ENCODE peak calls at places on chromosomes 12 and 14, in eight cellular contexts. One of them, this sample, is unnamed.

GRCh38 chr14:50064993-50065392 is 51.4 kb downstream of the VCPKMT start:
- DNase-seq in left ventricle myocardium inferior: no peak
- DNase-seq in adrenal gland: peak; percentile 42
- DNase-seq in stomach: peak; percentile 45
- DNase-seq in fibroblast of lung: peak; percentile 52
- DNase-seq in CD8-positive, alpha-beta memory T cell: peak; percentile 80
- DNase-seq in neural progenitor cell: no peak
- DNase-seq in heart left ventricle: no peak
- DNase-seq in this sample: no peak

GRCh38 chr12:15796493-15797141 is 7.4 kb upstream of the EPS8 start:
- DNase-seq in left ventricle myocardium inferior: no peak
- DNase-seq in adrenal gland: no peak
- DNase-seq in stomach: no peak
- DNase-seq in fibroblast of lung: no peak
- DNase-seq in CD8-positive, alpha-beta memory T cell: no peak
- DNase-seq in neural progenitor cell: no peak
- DNase-seq in heart left ventricle: no peak
- DNase-seq in this sample: no peak

GRCh38 chr12:109578330-109578927 is 4.8 kb downstream of the MVK start:
- DNase-seq in left ventricle myocardium inferior: no peak
- DNase-seq in adrenal gland: no peak
- DNase-seq in stomach: no peak
- DNase-seq in fibroblast of lung: no peak
- DNase-seq in CD8-positive, alpha-beta memory T cell: no peak
- DNase-seq in neural progenitor cell: no peak
- DNase-seq in heart left ventricle: no peak
- DNase-seq in this sample: no peak

GRCh38 chr14:65993103-65993502 is 493.1 kb upstream of the CCDC196 start:
- DNase-seq in left ventricle myocardium inferior: no peak
- DNase-seq in adrenal gland: no peak
- DNase-seq in stomach: no peak
- DNase-seq in fibroblast of lung: no peak
- DNase-seq in CD8-positive, alpha-beta memory T cell: no peak
- DNase-seq in neural progenitor cell: no peak
- DNase-seq in heart left ventricle: no peak
- DNase-seq in this sample: no peak

GRCh38 chr12:15522574-15523187 is 200.4 kb downstream of the PTPRO start:
- DNase-seq in left ventricle myocardium inferior: no peak
- DNase-seq in adrenal gland: no peak
- DNase-seq in stomach: no peak
- DNase-seq in fibroblast of lung: peak; percentile 76
- DNase-seq in CD8-positive, alpha-beta memory T cell: no peak
- DNase-seq in neural progenitor cell: peak; percentile 55
- DNase-seq in heart left ventricle: no peak
- DNase-seq in this sample: no peak

GRCh38 chr14:35420036-35420811 is 15.7 kb upstream of the NFKBIA start:
- DNase-seq in left ventricle myocardium inferior: no peak
- DNase-seq in adrenal gland: no peak
- DNase-seq in stomach: no peak
- DNase-seq in fibroblast of lung: peak; percentile 68
- DNase-seq in CD8-positive, alpha-beta memory T cell: no peak
- DNase-seq in neural progenitor cell: no peak
- DNase-seq in heart left ventricle: no peak
- DNase-seq in this sample: no peak

GRCh38 chr14:69675877-69676416 is 64.6 kb downstream of the SUSD6 start:
- DNase-seq in left ventricle myocardium inferior: no peak
- DNase-seq in adrenal gland: no peak
- DNase-seq in stomach: no peak
- DNase-seq in fibroblast of lung: no peak
- DNase-seq in CD8-positive, alpha-beta memory T cell: no peak
- DNase-seq in neural progenitor cell: no peak
- DNase-seq in heart left ventricle: no peak
- DNase-seq in this sample: no peak

GRCh38 chr12:480831-481230 is 21.1 kb downstream of the B4GALNT3 start:
- DNase-seq in left ventricle myocardium inferior: no peak
- DNase-seq in adrenal gland: no peak
- DNase-seq in stomach: no peak
- DNase-seq in fibroblast of lung: peak; percentile 11
- DNase-seq in CD8-positive, alpha-beta memory T cell: no peak
- DNase-seq in neural progenitor cell: no peak
- DNase-seq in heart left ventricle: no peak
- DNase-seq in this sample: peak; percentile 89

GRCh38 chr12:46602474-46602873 is 223.3 kb downstream of the SLC38A4 start:
- DNase-seq in left ventricle myocardium inferior: no peak
- DNase-seq in adrenal gland: no peak
- DNase-seq in stomach: no peak
- DNase-seq in fibroblast of lung: no peak
- DNase-seq in CD8-positive, alpha-beta memory T cell: no peak
- DNase-seq in neural progenitor cell: no peak
- DNase-seq in heart left ventricle: no peak
- DNase-seq in this sample: no peak

GRCh38 chr14:70821916-70822705 is 12.8 kb upstream of the MAP3K9 start:
- DNase-seq in left ventricle myocardium inferior: peak; percentile 51
- DNase-seq in adrenal gland: peak; percentile 69
- DNase-seq in stomach: peak; percentile 56
- DNase-seq in fibroblast of lung: peak; percentile 28
- DNase-seq in CD8-positive, alpha-beta memory T cell: peak; percentile 68
- DNase-seq in neural progenitor cell: peak; percentile 84
- DNase-seq in heart left ventricle: peak; percentile 80
- DNase-seq in this sample: no peak

GRCh38 chr12:90013409-90013808 is 304.8 kb upstream of the ATP2B1 start:
- DNase-seq in left ventricle myocardium inferior: no peak
- DNase-seq in adrenal gland: no peak
- DNase-seq in stomach: no peak
- DNase-seq in fibroblast of lung: peak; percentile 32
- DNase-seq in CD8-positive, alpha-beta memory T cell: peak; percentile 47
- DNase-seq in neural progenitor cell: peak; percentile 38
- DNase-seq in heart left ventricle: no peak
- DNase-seq in this sample: no peak

GRCh38 chr14:63045234-63045611 is at the start of gene KCNH5:
- DNase-seq in left ventricle myocardium inferior: peak; percentile 16
- DNase-seq in adrenal gland: no peak
- DNase-seq in stomach: no peak
- DNase-seq in fibroblast of lung: peak; percentile 60
- DNase-seq in CD8-positive, alpha-beta memory T cell: no peak
- DNase-seq in neural progenitor cell: peak; percentile 96
- DNase-seq in heart left ventricle: peak; percentile 71
- DNase-seq in this sample: no peak

GRCh38 chr14:94853920-94854319 is 84.0 kb upstream of the GSC start:
- DNase-seq in left ventricle myocardium inferior: no peak
- DNase-seq in adrenal gland: no peak
- DNase-seq in stomach: no peak
- DNase-seq in fibroblast of lung: no peak
- DNase-seq in CD8-positive, alpha-beta memory T cell: no peak
- DNase-seq in neural progenitor cell: no peak
- DNase-seq in heart left ventricle: no peak
- DNase-seq in this sample: no peak

GRCh38 chr14:104110491-104111209 is 25.1 kb downstream of the ASPG start:
- DNase-seq in left ventricle myocardium inferior: peak; percentile 5
- DNase-seq in adrenal gland: no peak
- DNase-seq in stomach: peak; percentile 25
- DNase-seq in fibroblast of lung: no peak
- DNase-seq in CD8-positive, alpha-beta memory T cell: peak; percentile 29
- DNase-seq in neural progenitor cell: no peak
- DNase-seq in heart left ventricle: peak; percentile 46
- DNase-seq in this sample: no peak

GRCh38 chr12:80868576-80868975 is 69.2 kb downstream of the LIN7A start:
- DNase-seq in left ventricle myocardium inferior: no peak
- DNase-seq in adrenal gland: no peak
- DNase-seq in stomach: no peak
- DNase-seq in fibroblast of lung: no peak
- DNase-seq in CD8-positive, alpha-beta memory T cell: no peak
- DNase-seq in neural progenitor cell: no peak
- DNase-seq in heart left ventricle: no peak
- DNase-seq in this sample: no peak

GRCh38 chr12:130427381-130427887 is 89.7 kb downstream of the PIWIL1 start:
- DNase-seq in left ventricle myocardium inferior: no peak
- DNase-seq in adrenal gland: no peak
- DNase-seq in stomach: no peak
- DNase-seq in fibroblast of lung: no peak
- DNase-seq in CD8-positive, alpha-beta memory T cell: no peak
- DNase-seq in neural progenitor cell: no peak
- DNase-seq in heart left ventricle: no peak
- DNase-seq in this sample: no peak

GRCh38 chr14:54329082-54329695 is 67.6 kb upstream of the CDKN3 start:
- DNase-seq in left ventricle myocardium inferior: peak; percentile 19
- DNase-seq in adrenal gland: peak; percentile 54
- DNase-seq in stomach: peak; percentile 33
- DNase-seq in fibroblast of lung: peak; percentile 81
- DNase-seq in CD8-positive, alpha-beta memory T cell: no peak
- DNase-seq in neural progenitor cell: peak; percentile 93
- DNase-seq in heart left ventricle: no peak
- DNase-seq in this sample: peak; percentile 68

DNA sequence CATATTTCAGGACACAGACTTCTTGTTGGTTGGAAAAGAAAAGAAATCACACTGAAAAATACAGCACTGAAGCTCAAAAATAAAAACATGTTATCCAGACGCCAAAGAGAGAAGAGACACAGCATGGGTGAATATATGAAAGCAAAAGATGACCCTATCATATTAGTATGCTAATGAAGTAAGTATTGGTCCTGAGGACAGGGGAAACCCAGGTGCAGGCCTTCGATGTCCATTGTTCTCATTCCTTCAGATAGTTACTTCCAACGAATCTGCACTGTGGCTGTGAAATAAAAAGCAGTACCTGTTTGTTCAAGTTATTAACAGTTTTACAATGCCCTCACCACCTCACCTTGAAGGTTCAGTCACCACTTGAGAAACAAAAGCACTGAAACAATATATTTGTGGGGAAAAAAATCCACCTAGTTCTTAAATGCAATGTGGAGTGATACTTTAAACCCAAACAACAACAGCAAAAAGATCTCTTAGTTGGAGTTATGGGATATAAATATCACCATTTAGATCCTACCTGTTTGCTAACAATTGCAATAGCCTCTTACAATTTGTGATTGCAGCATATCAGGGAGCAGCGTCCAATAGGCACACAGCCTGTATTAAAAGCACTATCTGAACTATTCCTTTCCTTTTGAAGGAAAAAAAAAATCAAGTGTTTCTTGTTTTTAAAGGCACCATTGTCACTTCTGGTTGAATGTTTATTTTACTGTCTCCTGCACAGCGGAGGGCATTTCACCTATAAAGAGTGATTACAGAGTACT is 188.1 kb downstream of the BCAT1 start:
- DNase-seq in left ventricle myocardium inferior: no peak
- DNase-seq in adrenal gland: no peak
- DNase-seq in stomach: no peak
- DNase-seq in fibroblast of lung: no peak
- DNase-seq in CD8-positive, alpha-beta memory T cell: no peak
- DNase-seq in neural progenitor cell: no peak
- DNase-seq in heart left ventricle: no peak
- DNase-seq in this sample: no peak
- H3K27ac ChIP-seq in left ventricle myocardium inferior: no peak overlapping the region
- H3K27ac ChIP-seq in adrenal gland: no peak overlapping the region
- H3K27ac ChIP-seq in stomach: no peak overlapping the region
- H3K27ac ChIP-seq in fibroblast of lung: no peak overlapping the region
- H3K27ac ChIP-seq in CD8-positive, alpha-beta memory T cell: no peak overlapping the region
- H3K27ac ChIP-seq in neural progenitor cell: no peak overlapping the region
- H3K27ac ChIP-seq in heart left ventricle: no peak overlapping the region
- H3K27ac ChIP-seq in this sample: no peak overlapping the region

DNA sequence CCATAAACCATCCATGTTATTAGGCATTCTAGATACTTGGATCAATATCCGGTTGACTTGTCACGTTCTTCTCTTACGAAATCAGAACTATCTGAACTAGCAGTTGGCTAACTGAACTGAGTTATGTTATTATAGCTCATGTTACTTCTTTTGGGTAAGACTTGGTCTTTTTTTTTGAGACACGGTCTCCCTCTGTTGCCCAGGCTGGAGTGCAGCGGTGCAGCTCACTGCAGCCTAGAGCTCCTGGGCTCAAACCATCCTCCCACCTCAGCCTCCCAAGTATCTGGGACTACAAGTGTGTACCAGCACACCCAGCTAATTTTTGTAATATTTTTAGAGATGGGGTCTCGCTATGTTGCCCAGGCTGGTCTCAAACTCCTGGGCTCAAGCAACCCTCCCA is 178.7 kb downstream of the PRKCH start:
- DNase-seq in left ventricle myocardium inferior: no peak
- DNase-seq in adrenal gland: no peak
- DNase-seq in stomach: no peak
- DNase-seq in fibroblast of lung: no peak
- DNase-seq in CD8-positive, alpha-beta memory T cell: no peak
- DNase-seq in neural progenitor cell: no peak
- DNase-seq in heart left ventricle: no peak
- DNase-seq in this sample: no peak
- H3K27ac ChIP-seq in left ventricle myocardium inferior: no peak overlapping the region
- H3K27ac ChIP-seq in adrenal gland: no peak overlapping the region
- H3K27ac ChIP-seq in stomach: no peak overlapping the region
- H3K27ac ChIP-seq in fibroblast of lung: no peak overlapping the region
- H3K27ac ChIP-seq in CD8-positive, alpha-beta memory T cell: no peak overlapping the region
- H3K27ac ChIP-seq in neural progenitor cell: no peak overlapping the region
- H3K27ac ChIP-seq in heart left ventricle: no peak overlapping the region
- H3K27ac ChIP-seq in this sample: no peak overlapping the region

GRCh38 chr14:99586761-99587462 is 17.1 kb downstream of the CCDC85C start:
- DNase-seq in left ventricle myocardium inferior: no peak
- DNase-seq in adrenal gland: no peak
- DNase-seq in stomach: no peak
- DNase-seq in fibroblast of lung: no peak
- DNase-seq in CD8-positive, alpha-beta memory T cell: no peak
- DNase-seq in neural progenitor cell: no peak
- DNase-seq in heart left ventricle: no peak
- DNase-seq in this sample: no peak

GRCh38 chr14:99589651-99590530 is 14.1 kb downstream of the CCDC85C start:
- DNase-seq in left ventricle myocardium inferior: no peak
- DNase-seq in adrenal gland: no peak
- DNase-seq in stomach: no peak
- DNase-seq in fibroblast of lung: no peak
- DNase-seq in CD8-positive, alpha-beta memory T cell: no peak
- DNase-seq in neural progenitor cell: no peak
- DNase-seq in heart left ventricle: peak; percentile 50
- DNase-seq in this sample: no peak

GRCh38 chr14:99587463-99588278 is 16.3 kb downstream of the CCDC85C start:
- DNase-seq in left ventricle myocardium inferior: no peak
- DNase-seq in adrenal gland: no peak
- DNase-seq in stomach: no peak
- DNase-seq in fibroblast of lung: no peak
- DNase-seq in CD8-positive, alpha-beta memory T cell: no peak
- DNase-seq in neural progenitor cell: no peak
- DNase-seq in heart left ventricle: no peak
- DNase-seq in this sample: no peak

GRCh38 chr14:99590746-99591555 is 13.1 kb downstream of the CCDC85C start:
- DNase-seq in left ventricle myocardium inferior: no peak
- DNase-seq in adrenal gland: peak; percentile 89
- DNase-seq in stomach: no peak
- DNase-seq in fibroblast of lung: peak; percentile 54
- DNase-seq in CD8-positive, alpha-beta memory T cell: no peak
- DNase-seq in neural progenitor cell: no peak
- DNase-seq in heart left ventricle: peak; percentile 51
- DNase-seq in this sample: no peak

GRCh38 chr14:99589031-99589441 is 15.0 kb downstream of the CCDC85C start:
- DNase-seq in left ventricle myocardium inferior: no peak
- DNase-seq in adrenal gland: no peak
- DNase-seq in stomach: no peak
- DNase-seq in fibroblast of lung: no peak
- DNase-seq in CD8-positive, alpha-beta memory T cell: no peak
- DNase-seq in neural progenitor cell: no peak
- DNase-seq in heart left ventricle: no peak
- DNase-seq in this sample: no peak
- H3K27ac ChIP-seq in left ventricle myocardium inferior: no peak overlapping the region
- H3K27ac ChIP-seq in adrenal gland: peak overlapping the region; percentile 68
- H3K27ac ChIP-seq in stomach: peak overlapping the region; percentile 24
- H3K27ac ChIP-seq in fibroblast of lung: no peak overlapping the region
- H3K27ac ChIP-seq in CD8-positive, alpha-beta memory T cell: no peak overlapping the region
- H3K27ac ChIP-seq in neural progenitor cell: no peak overlapping the region
- H3K27ac ChIP-seq in heart left ventricle: no peak overlapping the region
- H3K27ac ChIP-seq in this sample: no peak overlapping the region

GRCh38 chr12:92574046-92574783 is 128.6 kb upstream of the PLEKHG7 start:
- DNase-seq in left ventricle myocardium inferior: no peak
- DNase-seq in adrenal gland: no peak
- DNase-seq in stomach: no peak
- DNase-seq in fibroblast of lung: no peak
- DNase-seq in CD8-positive, alpha-beta memory T cell: no peak
- DNase-seq in neural progenitor cell: peak; percentile 24
- DNase-seq in heart left ventricle: no peak
- DNase-seq in this sample: no peak
- H3K27ac ChIP-seq in left ventricle myocardium inferior: no peak overlapping the region
- H3K27ac ChIP-seq in adrenal gland: no peak overlapping the region
- H3K27ac ChIP-seq in stomach: no peak overlapping the region
- H3K27ac ChIP-seq in fibroblast of lung: no peak overlapping the region
- H3K27ac ChIP-seq in CD8-positive, alpha-beta memory T cell: no peak overlapping the region
- H3K27ac ChIP-seq in neural progenitor cell: no peak overlapping the region
- H3K27ac ChIP-seq in heart left ventricle: no peak overlapping the region
- H3K27ac ChIP-seq in this sample: no peak overlapping the region